ENCODE peak calls at places on chromosomes 6 and 20, in nine cellular contexts. R is adrenal gland, Q is mucosa of descending colon, L is Karpas-422, N is psoas muscle, W is SJSA1, E is kidney, I is neuronal stem cell, Z is A673. C is an unnamed sample.

GRCh38 chr6:140050232-140050995 is 676.0 kb upstream of the CITED2 start:
- DNase-seq in R (no peak), Q (no peak), L (no peak), N (peak; percentile 13), W (peak; percentile 31), E (no peak), I (no peak), Z (peak; percentile 80), C (no peak)

GRCh38 chr6:99276747-99277146 is 72.7 kb downstream of the FAXC start:
- DNase-seq in R (no peak), Q (no peak), L (no peak), N (no peak), W (no peak), E (no peak), I (no peak), Z (peak; percentile 23), C (no peak)

GRCh38 chr6:113825776-113826175 is 31.4 kb upstream of the MARCKS start:
- DNase-seq in R (peak; percentile 49), Q (peak; percentile 82), L (no peak), N (peak; percentile 78), W (peak; percentile 69), E (peak; percentile 81), I (no peak), Z (peak; percentile 76), C (no peak)

GRCh38 chr20:50283922-50284810 is 93.5 kb downstream of the CEBPB start:
- DNase-seq in R (peak; percentile 86), Q (peak; percentile 44), L (no peak), N (peak; percentile 74), W (peak; percentile 68), E (peak; percentile 91), I (no peak), Z (peak; percentile 35), C (no peak)

GRCh38 chr6:37819802-37820712 is 530 bp downstream of the ZFAND3 start:
- DNase-seq in R (peak; percentile 77), Q (peak; percentile 75), L (no peak), N (peak; percentile 68), W (peak; percentile 51), E (peak; percentile 90), I (no peak), Z (peak; percentile 69), C (peak; percentile 46)

GRCh38 chr20:51529027-51529749 is 13.3 kb downstream of the NFATC2 start:
- DNase-seq in R (no peak), Q (no peak), L (peak; percentile 70), N (no peak), W (peak; percentile 14), E (no peak), I (no peak), Z (no peak), C (no peak)

GRCh38 chr20:33825340-33826269 is 14.5 kb downstream of the CHMP4B start:
- DNase-seq in R (no peak), Q (no peak), L (no peak), N (no peak), W (no peak), E (no peak), I (no peak), Z (no peak), C (no peak)

GRCh38 chr6:112307707-112308106 is 39.4 kb upstream of the RFPL4B start:
- DNase-seq in R (no peak), Q (no peak), L (peak; percentile 62), N (no peak), W (no peak), E (no peak), I (no peak), Z (no peak), C (no peak)

GRCh38 chr20:32484221-32485125 is 100.7 kb downstream of the NOL4L start:
- DNase-seq in R (peak; percentile 52), Q (peak; percentile 80), L (no peak), N (peak; percentile 42), W (no peak), E (peak; percentile 86), I (no peak), Z (peak; percentile 21), C (peak; percentile 21)

GRCh38 chr20:45279992-45280391 is 25.6 kb upstream of the SLPI start:
- DNase-seq in R (no peak), Q (no peak), L (no peak), N (no peak), W (no peak), E (no peak), I (no peak), Z (no peak), C (no peak)

GRCh38 chr6:7433211-7433610 is 43.6 kb downstream of the RIOK1 start:
- DNase-seq in R (no peak), Q (no peak), L (no peak), N (no peak), W (no peak), E (no peak), I (no peak), Z (no peak), C (no peak)

GRCh38 chr6:48564036-48564820 is 453.2 kb upstream of the PTCHD4 start:
- DNase-seq in R (no peak), Q (no peak), L (no peak), N (no peak), W (no peak), E (no peak), I (no peak), Z (no peak), C (no peak)

GRCh38 chr6:139588076-139588639 is 213.7 kb upstream of the CITED2 start:
- DNase-seq in R (peak; percentile 20), Q (peak; percentile 54), L (no peak), N (no peak), W (no peak), E (no peak), I (no peak), Z (peak; percentile 26), C (no peak)

GRCh38 chr20:60482609-60483008 is 524.4 kb downstream of the CDH26 start:
- DNase-seq in R (no peak), Q (no peak), L (no peak), N (no peak), W (no peak), E (no peak), I (no peak), Z (no peak), C (no peak)

GRCh38 chr20:62887147-62887859 is 25.7 kb upstream of the TCFL5 start:
- DNase-seq in R (peak; percentile 94), Q (peak; percentile 73), L (no peak), N (peak; percentile 59), W (peak; percentile 55), E (no peak), I (no peak), Z (peak; percentile 91), C (no peak)

GRCh38 chr6:140058846-140059245 is 684.4 kb upstream of the CITED2 start:
- DNase-seq in R (no peak), Q (no peak), L (no peak), N (no peak), W (no peak), E (no peak), I (no peak), Z (no peak), C (no peak)

GRCh38 chr6:9830808-9831207 is 584.1 kb downstream of the TFAP2A start:
- DNase-seq in R (no peak), Q (no peak), L (no peak), N (no peak), W (no peak), E (no peak), I (no peak), Z (no peak), C (no peak)

DNA sequence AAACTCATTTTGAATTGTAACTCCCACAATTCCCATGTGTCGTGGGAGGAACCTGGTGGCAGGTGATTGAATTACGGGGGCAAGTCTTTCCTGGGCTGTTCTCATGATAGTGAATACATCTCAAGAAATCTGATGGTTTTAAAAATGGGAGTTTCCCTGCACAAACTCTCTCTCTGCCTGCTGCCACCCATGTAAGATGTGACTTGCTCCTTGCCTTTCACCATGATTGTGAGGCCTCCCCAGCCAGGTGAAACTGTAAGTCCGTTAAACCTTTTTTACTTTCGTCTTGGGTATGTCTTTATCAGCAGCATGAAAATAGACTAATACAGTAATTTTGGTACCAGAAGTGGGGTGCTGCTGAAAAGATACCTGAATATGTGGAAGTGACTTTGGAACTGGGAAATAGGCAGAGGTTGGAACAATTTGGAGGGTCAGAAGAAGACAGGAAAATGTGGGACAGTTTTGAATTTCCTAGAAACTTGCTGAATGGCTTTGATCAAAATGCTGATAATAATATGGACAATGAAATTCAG is 41.4 kb upstream of the SAMHD1 start:
- DNase-seq in R (no peak), Q (no peak), L (no peak), N (no peak), W (no peak), E (no peak), I (no peak), Z (no peak), C (no peak)
- H3K9me3 ChIP-seq in R (no peaks in the 10 kb centered on the region), Q (peaks cover 10% of the 10 kb centered on the region), L (no peaks in the 10 kb centered on the region), N (no peaks in the 10 kb centered on the region), W (no peaks in the 10 kb centered on the region), E (no peaks in the 10 kb centered on the region), I (peaks cover 43% of the 10 kb centered on the region), Z (peaks cover 5% of the 10 kb centered on the region), C (no peaks in the 10 kb centered on the region)

DNA sequence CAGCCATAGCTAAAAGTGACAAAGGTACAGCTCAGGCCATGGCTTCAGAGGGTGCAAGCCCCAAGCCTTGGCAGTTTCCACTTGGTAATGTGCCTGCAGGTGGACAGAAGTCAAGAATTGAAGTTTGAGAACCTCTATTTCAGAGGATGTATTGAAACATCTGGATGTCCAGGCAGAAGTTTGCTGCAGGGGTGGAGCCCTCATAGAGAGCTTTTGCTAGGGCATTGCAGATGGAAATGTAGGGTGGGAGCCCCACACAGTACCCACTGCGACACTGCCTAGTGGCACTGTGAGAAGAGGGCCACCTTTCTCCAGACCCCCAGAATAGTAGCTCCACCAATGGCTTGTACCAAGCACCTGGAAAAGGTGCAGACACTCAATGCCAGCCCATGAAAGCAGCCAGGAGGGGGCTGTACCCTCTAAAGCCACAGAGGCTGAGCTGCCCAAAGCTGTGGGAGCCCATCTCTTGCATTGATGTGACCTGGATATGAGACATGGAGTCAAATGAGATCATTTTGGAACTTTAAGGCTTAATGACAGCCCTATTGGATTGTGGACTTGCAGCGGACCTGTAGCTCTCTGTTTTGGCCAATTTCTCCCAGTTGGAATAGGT is 1299.4 kb upstream of the MAP3K7 start:
- DNase-seq in R (no peak), Q (no peak), L (no peak), N (no peak), W (no peak), E (no peak), I (no peak), Z (no peak), C (no peak)
- H3K9me3 ChIP-seq in R (no peaks in the 10 kb centered on the region), Q (peaks cover 19% of the 10 kb centered on the region), L (peaks cover 24% of the 10 kb centered on the region), N (peaks cover 7% of the 10 kb centered on the region), W (no peaks in the 10 kb centered on the region), E (peaks cover 13% of the 10 kb centered on the region), I (peaks cover 4% of the 10 kb centered on the region), Z (peaks cover 17% of the 10 kb centered on the region), C (peaks cover 4% of the 10 kb centered on the region)

DNA sequence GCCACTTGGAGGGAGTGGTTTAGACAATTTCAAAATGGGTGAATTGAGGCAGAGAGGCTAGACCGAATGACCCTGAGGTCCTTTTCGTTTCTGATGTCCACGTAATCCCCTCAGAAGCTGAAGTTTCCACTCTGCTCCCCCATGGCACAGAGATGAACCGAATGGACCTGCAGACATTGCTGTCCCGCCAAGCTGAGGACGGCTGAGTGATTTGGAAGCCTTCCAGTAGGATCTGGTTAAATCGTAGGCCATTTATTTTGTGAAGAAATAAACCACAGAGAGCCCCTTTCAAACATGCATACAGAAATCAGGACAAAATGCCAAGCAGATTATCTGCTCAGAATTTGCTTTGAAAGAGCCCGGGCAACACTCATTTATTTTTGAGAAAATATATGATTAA is 77.7 kb downstream of the PKHD1 start:
- DNase-seq in R (no peak), Q (no peak), L (no peak), N (no peak), W (no peak), E (no peak), I (no peak), Z (peak; percentile 33), C (no peak)
- H3K9me3 ChIP-seq in R (no peaks in the 10 kb centered on the region), Q (no peaks in the 10 kb centered on the region), L (no peaks in the 10 kb centered on the region), N (no peaks in the 10 kb centered on the region), W (no peaks in the 10 kb centered on the region), E (no peaks in the 10 kb centered on the region), I (no peaks in the 10 kb centered on the region), Z (no peaks in the 10 kb centered on the region), C (no peaks in the 10 kb centered on the region)

GRCh38 chr20:57612916-57613315 is 7.3 kb downstream of the ZBP1 start:
- DNase-seq in R (no peak), Q (no peak), L (no peak), N (no peak), W (no peak), E (peak; percentile 18), I (no peak), Z (no peak), C (no peak)
- H3K9me3 ChIP-seq in R (no peaks in the 10 kb centered on the region), Q (no peaks in the 10 kb centered on the region), L (no peaks in the 10 kb centered on the region), N (no peaks in the 10 kb centered on the region), W (no peaks in the 10 kb centered on the region), E (no peaks in the 10 kb centered on the region), I (no peaks in the 10 kb centered on the region), Z (no peaks in the 10 kb centered on the region), C (no peaks in the 10 kb centered on the region)

C was measured in T-helper 17 cell.